ENCODE peak calls at places on chromosome 22, in six cellular contexts. One of them, this sample, is unnamed.

GRCh38 chr22:47188337-47189055 is 426.0 kb downstream of the TBC1D22A start:
- DNase-seq in A549: no peak
- DNase-seq in K562: no peak
- DNase-seq in HepG2: no peak
- DNase-seq in endothelial cell of umbilical vein: no peak
- DNase-seq in GM12878: no peak
- DNase-seq in this sample: no peak

GRCh38 chr22:33544707-33545106 is 375.6 kb downstream of the LARGE1 start:
- DNase-seq in A549: no peak
- DNase-seq in K562: no peak
- DNase-seq in HepG2: no peak
- DNase-seq in endothelial cell of umbilical vein: no peak
- DNase-seq in GM12878: no peak
- DNase-seq in this sample: peak

GRCh38 chr22:32482708-32483107 is 8.1 kb downstream of the FBXO7 start:
- DNase-seq in A549: no peak
- DNase-seq in K562: no peak
- DNase-seq in HepG2: no peak
- DNase-seq in endothelial cell of umbilical vein: no peak
- DNase-seq in GM12878: peak
- DNase-seq in this sample: no peak

GRCh38 chr22:40249286-40249685 is 71.6 kb downstream of the TNRC6B start:
- DNase-seq in A549: no peak
- DNase-seq in K562: no peak
- DNase-seq in HepG2: no peak
- DNase-seq in endothelial cell of umbilical vein: no peak
- DNase-seq in GM12878: no peak
- DNase-seq in this sample: no peak

GRCh38 chr22:46273432-46274148 is 5.8 kb downstream of the TTC38 start:
- DNase-seq in A549: no peak
- DNase-seq in K562: no peak
- DNase-seq in HepG2: no peak
- DNase-seq in endothelial cell of umbilical vein: no peak
- DNase-seq in GM12878: no peak
- DNase-seq in this sample: no peak

GRCh38 chr22:31944700-31945477 is 554 bp downstream of the YWHAH start:
- DNase-seq in A549: no peak
- DNase-seq in K562: peak
- DNase-seq in HepG2: no peak
- DNase-seq in endothelial cell of umbilical vein: peak
- DNase-seq in GM12878: no peak
- DNase-seq in this sample: peak

GRCh38 chr22:33542722-33543121 is 377.6 kb downstream of the LARGE1 start:
- DNase-seq in A549: no peak
- DNase-seq in K562: no peak
- DNase-seq in HepG2: no peak
- DNase-seq in endothelial cell of umbilical vein: no peak
- DNase-seq in GM12878: no peak
- DNase-seq in this sample: peak

GRCh38 chr22:19210188-19210587 is 31.7 kb upstream of the SLC25A1 start:
- DNase-seq in A549: no peak
- DNase-seq in K562: no peak
- DNase-seq in HepG2: no peak
- DNase-seq in endothelial cell of umbilical vein: no peak
- DNase-seq in GM12878: no peak
- DNase-seq in this sample: no peak

GRCh38 chr22:22697377-22698120 is 53.1 kb downstream of the GGTLC2 start:
- DNase-seq in A549: no peak
- DNase-seq in K562: no peak
- DNase-seq in HepG2: no peak
- DNase-seq in endothelial cell of umbilical vein: no peak
- DNase-seq in GM12878: no peak
- DNase-seq in this sample: no peak

GRCh38 chr22:29621761-29622526 is 18.5 kb downstream of the NF2 start:
- DNase-seq in A549: peak
- DNase-seq in K562: no peak
- DNase-seq in HepG2: peak
- DNase-seq in endothelial cell of umbilical vein: peak
- DNase-seq in GM12878: no peak
- DNase-seq in this sample: no peak

GRCh38 chr22:45235851-45236342 is 4.8 kb downstream of the KIAA0930 start:
- DNase-seq in A549: no peak
- DNase-seq in K562: no peak
- DNase-seq in HepG2: no peak
- DNase-seq in endothelial cell of umbilical vein: no peak
- DNase-seq in GM12878: no peak
- DNase-seq in this sample: no peak

GRCh38 chr22:46515208-46516111 is 22.0 kb downstream of the CELSR1 start:
- DNase-seq in A549: no peak
- DNase-seq in K562: no peak
- DNase-seq in HepG2: no peak
- DNase-seq in endothelial cell of umbilical vein: no peak
- DNase-seq in GM12878: no peak
- DNase-seq in this sample: no peak

GRCh38 chr22:33788927-33789326 is 131.3 kb downstream of the LARGE1 start:
- DNase-seq in A549: no peak
- DNase-seq in K562: no peak
- DNase-seq in HepG2: no peak
- DNase-seq in endothelial cell of umbilical vein: no peak
- DNase-seq in GM12878: no peak
- DNase-seq in this sample: no peak

GRCh38 chr22:19041403-19042074 is 80.7 kb downstream of the DGCR2 start:
- DNase-seq in A549: no peak
- DNase-seq in K562: no peak
- DNase-seq in HepG2: no peak
- DNase-seq in endothelial cell of umbilical vein: no peak
- DNase-seq in GM12878: no peak
- DNase-seq in this sample: no peak

GRCh38 chr22:33047744-33048143 is 10.4 kb downstream of the SYN3 start:
- DNase-seq in A549: no peak
- DNase-seq in K562: no peak
- DNase-seq in HepG2: no peak
- DNase-seq in endothelial cell of umbilical vein: no peak
- DNase-seq in GM12878: no peak
- DNase-seq in this sample: no peak

GRCh38 chr22:22576244-22576988 is 17.4 kb upstream of the PRAME start:
- DNase-seq in A549: peak
- DNase-seq in K562: peak
- DNase-seq in HepG2: peak
- DNase-seq in endothelial cell of umbilical vein: peak
- DNase-seq in GM12878: no peak
- DNase-seq in this sample: peak

GRCh38 chr22:33476716-33477115 is 418.5 kb upstream of the SYN3 start:
- DNase-seq in A549: peak
- DNase-seq in K562: no peak
- DNase-seq in HepG2: peak
- DNase-seq in endothelial cell of umbilical vein: no peak
- DNase-seq in GM12878: no peak
- DNase-seq in this sample: peak

GRCh38 chr22:19904881-19905618 is 36.5 kb upstream of the COMT start:
- DNase-seq in A549: no peak
- DNase-seq in K562: no peak
- DNase-seq in HepG2: no peak
- DNase-seq in endothelial cell of umbilical vein: no peak
- DNase-seq in GM12878: no peak
- DNase-seq in this sample: no peak

GRCh38 chr22:33922268-33922667 is 2.0 kb upstream of the LARGE1 start:
- DNase-seq in A549: no peak
- DNase-seq in K562: no peak
- DNase-seq in HepG2: peak
- DNase-seq in endothelial cell of umbilical vein: no peak
- DNase-seq in GM12878: no peak
- DNase-seq in this sample: no peak

GRCh38 chr22:41351011-41351410 is 30.7 kb upstream of the TEF start:
- DNase-seq in A549: no peak
- DNase-seq in K562: no peak
- DNase-seq in HepG2: no peak
- DNase-seq in endothelial cell of umbilical vein: no peak
- DNase-seq in GM12878: no peak
- DNase-seq in this sample: no peak

GRCh38 chr22:40499187-40499753 is 128.9 kb downstream of the SGSM3 start:
- DNase-seq in A549: peak
- DNase-seq in K562: peak
- DNase-seq in HepG2: peak
- DNase-seq in endothelial cell of umbilical vein: peak
- DNase-seq in GM12878: peak
- DNase-seq in this sample: peak

GRCh38 chr22:28441720-28442263 is 237.8 kb downstream of the TTC28 start:
- DNase-seq in A549: no peak
- DNase-seq in K562: no peak
- DNase-seq in HepG2: peak
- DNase-seq in endothelial cell of umbilical vein: peak
- DNase-seq in GM12878: no peak
- DNase-seq in this sample: no peak

GRCh38 chr22:44139773-44140172 is 41.0 kb upstream of the PARVG start:
- DNase-seq in A549: no peak
- DNase-seq in K562: no peak
- DNase-seq in HepG2: no peak
- DNase-seq in endothelial cell of umbilical vein: no peak
- DNase-seq in GM12878: no peak
- DNase-seq in this sample: no peak
- TF ChIP-seq MYC in A549: no peak
- TF ChIP-seq MYC in K562: no peak
- TF ChIP-seq MYC in HepG2: no peak
- TF ChIP-seq MYC in endothelial cell of umbilical vein: no peak
- TF ChIP-seq MYC in GM12878: no peak
- TF ChIP-seq MYC in this sample: no peak

DNA sequence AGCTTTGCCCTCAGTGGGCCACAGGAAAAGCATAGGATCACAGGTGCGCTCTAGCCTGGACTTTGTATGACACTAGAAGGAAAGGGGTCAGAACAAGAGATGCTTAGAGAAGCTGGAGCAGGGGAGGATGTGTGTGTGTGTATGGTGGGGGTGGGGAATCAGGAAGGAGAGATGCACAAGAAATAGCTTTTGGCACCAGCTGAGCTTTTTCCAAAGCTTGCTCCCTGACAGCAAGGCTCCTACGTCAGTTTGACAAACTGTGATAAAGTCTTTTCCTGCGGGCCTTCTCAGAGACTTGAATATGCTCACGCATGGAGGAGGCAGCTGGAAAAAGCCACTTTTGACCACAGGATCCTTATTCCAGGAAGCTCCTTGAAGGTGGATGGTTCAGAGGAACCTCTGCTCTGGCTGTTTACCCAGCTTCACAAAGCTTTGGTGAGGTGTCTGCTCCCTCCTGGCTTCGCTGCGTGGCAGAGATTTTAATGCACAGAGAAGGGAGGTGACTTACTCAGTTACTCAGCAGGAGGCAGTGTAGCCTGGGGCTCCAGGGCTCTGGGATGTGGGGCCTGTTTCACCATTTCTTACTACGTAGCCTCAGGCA is 3.9 kb downstream of the CDC42EP1 start:
- DNase-seq in A549: no peak
- DNase-seq in K562: no peak
- DNase-seq in HepG2: no peak
- DNase-seq in endothelial cell of umbilical vein: peak
- DNase-seq in GM12878: no peak
- DNase-seq in this sample: no peak
- TF ChIP-seq POLR2A in A549: no peak
- TF ChIP-seq POLR2A in K562: no peak
- TF ChIP-seq POLR2A in HepG2: peak
- TF ChIP-seq POLR2A in endothelial cell of umbilical vein: no peak
- TF ChIP-seq POLR2A in GM12878: no peak
- TF ChIP-seq POLR2A in this sample: no peak

GRCh38 chr22:50319503-50319951 is 7.3 kb downstream of the DENND6B start:
- DNase-seq in A549: no peak
- DNase-seq in K562: no peak
- DNase-seq in HepG2: no peak
- DNase-seq in endothelial cell of umbilical vein: no peak
- DNase-seq in GM12878: no peak
- DNase-seq in this sample: no peak

GRCh38 chr22:50320116-50320515 is 6.7 kb downstream of the DENND6B start:
- DNase-seq in A549: no peak
- DNase-seq in K562: no peak
- DNase-seq in HepG2: no peak
- DNase-seq in endothelial cell of umbilical vein: no peak
- DNase-seq in GM12878: no peak
- DNase-seq in this sample: no peak

GRCh38 chr22:50317674-50318073 is 9.1 kb downstream of the DENND6B start:
- DNase-seq in A549: no peak
- DNase-seq in K562: no peak
- DNase-seq in HepG2: no peak
- DNase-seq in endothelial cell of umbilical vein: no peak
- DNase-seq in GM12878: no peak
- DNase-seq in this sample: no peak

GRCh38 chr22:50318356-50318697 is 8.5 kb downstream of the DENND6B start:
- DNase-seq in A549: no peak
- DNase-seq in K562: no peak
- DNase-seq in HepG2: no peak
- DNase-seq in endothelial cell of umbilical vein: no peak
- DNase-seq in GM12878: no peak
- DNase-seq in this sample: no peak

DNA sequence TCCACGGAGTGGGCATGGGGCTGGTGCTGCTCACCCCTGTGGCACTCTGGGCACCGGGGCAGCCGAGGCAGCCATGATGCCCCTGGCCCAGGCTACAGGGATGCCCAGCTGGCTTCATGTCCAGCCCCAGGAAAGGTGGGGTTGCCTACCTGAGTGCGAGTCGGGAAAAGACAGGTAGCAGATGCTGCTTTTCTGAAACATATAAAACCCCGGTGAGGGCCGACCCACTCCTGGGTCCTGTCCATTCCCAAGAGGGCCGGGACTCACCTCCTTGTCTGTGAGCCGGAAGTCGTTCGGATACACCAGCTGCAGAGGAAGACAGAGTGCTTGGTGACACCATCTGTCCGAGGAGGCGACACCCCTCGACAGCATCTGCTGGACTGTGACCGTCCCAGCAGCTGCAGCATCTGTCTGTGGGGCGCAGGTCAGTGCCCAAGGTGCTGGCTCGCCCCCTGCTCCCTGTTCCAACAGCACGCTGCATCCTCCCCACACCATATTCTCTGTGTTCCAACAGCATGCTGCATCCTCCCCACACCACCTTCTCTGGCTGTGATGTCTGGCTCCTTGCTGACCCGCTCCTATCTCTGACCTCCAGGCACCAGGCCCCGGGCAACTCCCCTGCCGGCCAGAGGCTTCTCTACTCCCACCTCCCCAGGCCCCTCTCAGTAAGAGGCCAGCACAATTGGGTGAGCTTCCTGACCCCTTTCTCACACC is 8.0 kb downstream of the DENND6B start:
- DNase-seq in A549: no peak
- DNase-seq in K562: peak
- DNase-seq in HepG2: no peak
- DNase-seq in endothelial cell of umbilical vein: no peak
- DNase-seq in GM12878: no peak
- DNase-seq in this sample: no peak
- TF ChIP-seq MAX in A549: no peak
- TF ChIP-seq MAX in K562: peak
- TF ChIP-seq MAX in HepG2: no peak
- TF ChIP-seq MAX in endothelial cell of umbilical vein: no peak
- TF ChIP-seq MAX in GM12878: no peak
- TF ChIP-seq MAX in this sample: no peak

DNA sequence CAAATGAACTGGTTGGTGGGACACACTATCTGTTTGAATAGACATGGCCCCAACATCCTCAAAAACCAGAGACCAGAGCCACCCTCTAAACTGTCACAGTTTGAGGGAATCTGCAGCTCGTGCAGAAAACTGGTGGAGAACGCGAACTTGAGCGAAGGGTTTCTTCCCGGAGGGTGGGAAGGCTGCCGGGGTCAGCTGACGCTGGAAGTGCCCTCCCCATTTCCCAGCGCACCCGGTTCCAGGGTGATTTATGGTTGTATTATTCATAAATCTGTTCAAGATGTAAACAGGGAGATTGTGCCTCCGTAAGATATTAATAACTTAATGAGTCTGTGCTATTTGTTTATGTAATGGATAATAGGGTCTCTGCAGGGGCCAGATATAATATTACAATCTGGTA is 1396.7 kb downstream of the BRD1 start:
- DNase-seq in A549: no peak
- DNase-seq in K562: no peak
- DNase-seq in HepG2: no peak
- DNase-seq in endothelial cell of umbilical vein: no peak
- DNase-seq in GM12878: no peak
- DNase-seq in this sample: no peak
- TF ChIP-seq MYC in A549: no peak
- TF ChIP-seq MYC in K562: no peak
- TF ChIP-seq MYC in HepG2: no peak
- TF ChIP-seq MYC in endothelial cell of umbilical vein: no peak
- TF ChIP-seq MYC in GM12878: no peak
- TF ChIP-seq MYC in this sample: no peak